ENCODE peak calls at places on chromosome 22, in four cellular contexts. One of them, this sample, is unnamed.

GRCh38 chr22:37283393-37283937 is 1.2 kb downstream of the CYTH4 start:
- DNase-seq in GM12878: no peak
- DNase-seq in HepG2: no peak
- DNase-seq in K562: no peak
- DNase-seq in this sample: no peak

GRCh38 chr22:31342389-31343125 is 3.6 kb downstream of the PATZ1 start:
- DNase-seq in GM12878: no peak
- DNase-seq in HepG2: no peak
- DNase-seq in K562: no peak
- DNase-seq in this sample: no peak

GRCh38 chr22:24325105-24325757 is 54.6 kb downstream of the SPECC1L start:
- DNase-seq in GM12878: peak
- DNase-seq in HepG2: peak
- DNase-seq in K562: peak
- DNase-seq in this sample: peak

GRCh38 chr22:28018461-28018927 is 99.4 kb upstream of the PITPNB start:
- DNase-seq in GM12878: no peak
- DNase-seq in HepG2: no peak
- DNase-seq in K562: no peak
- DNase-seq in this sample: no peak

GRCh38 chr22:46984751-46985506 is 222.5 kb downstream of the TBC1D22A start:
- DNase-seq in GM12878: no peak
- DNase-seq in HepG2: no peak
- DNase-seq in K562: no peak
- DNase-seq in this sample: no peak

GRCh38 chr22:27896251-27896650 is 22.8 kb downstream of the PITPNB start:
- DNase-seq in GM12878: peak
- DNase-seq in HepG2: no peak
- DNase-seq in K562: no peak
- DNase-seq in this sample: no peak

GRCh38 chr22:26031641-26032040 is 137.6 kb upstream of the SEZ6L start:
- DNase-seq in GM12878: no peak
- DNase-seq in HepG2: no peak
- DNase-seq in K562: no peak
- DNase-seq in this sample: no peak

GRCh38 chr22:20882855-20883254 is 24.0 kb downstream of the SNAP29 start:
- DNase-seq in GM12878: no peak
- DNase-seq in HepG2: no peak
- DNase-seq in K562: no peak
- DNase-seq in this sample: no peak

GRCh38 chr22:19287076-19287724 is 4.3 kb downstream of the CLTCL1 start:
- DNase-seq in GM12878: no peak
- DNase-seq in HepG2: no peak
- DNase-seq in K562: no peak
- DNase-seq in this sample: no peak

GRCh38 chr22:36081023-36081431 is 52.4 kb upstream of the RBFOX2 start:
- DNase-seq in GM12878: no peak
- DNase-seq in HepG2: no peak
- DNase-seq in K562: no peak
- DNase-seq in this sample: no peak

GRCh38 chr22:39966522-39966921 is 6.3 kb downstream of the TMA7B start:
- DNase-seq in GM12878: no peak
- DNase-seq in HepG2: no peak
- DNase-seq in K562: no peak
- DNase-seq in this sample: no peak

GRCh38 chr22:42769574-42770447 is 49.1 kb upstream of the A4GALT start:
- DNase-seq in GM12878: peak
- DNase-seq in HepG2: no peak
- DNase-seq in K562: peak
- DNase-seq in this sample: no peak

GRCh38 chr22:38177926-38178604 is 3.6 kb downstream of the PLA2G6 start:
- DNase-seq in GM12878: no peak
- DNase-seq in HepG2: peak
- DNase-seq in K562: peak
- DNase-seq in this sample: peak

DNA sequence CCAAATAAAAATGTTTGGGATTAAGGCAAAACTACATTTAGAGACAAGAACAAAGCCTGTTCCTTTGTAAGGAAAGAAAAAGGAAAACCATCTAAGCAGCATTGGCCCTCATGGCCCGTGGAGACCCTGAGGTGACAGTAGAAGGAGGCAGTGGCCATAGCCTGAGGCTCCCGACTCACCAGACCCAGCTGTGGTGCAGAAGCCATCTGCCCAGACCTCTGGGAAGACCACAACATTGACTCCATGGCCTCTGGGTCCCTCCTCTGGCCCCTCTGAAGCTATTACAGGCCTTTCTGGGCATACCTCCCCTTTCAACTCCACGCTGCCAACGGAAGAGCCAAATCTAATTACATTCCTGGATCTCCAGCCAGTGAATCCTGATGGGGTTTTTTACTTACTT is 6.4 kb downstream of the PRAME start:
- DNase-seq in GM12878: no peak
- DNase-seq in HepG2: peak
- DNase-seq in K562: peak
- DNase-seq in this sample: no peak
- TF ChIP-seq FOXK2 in GM12878: no peak
- TF ChIP-seq FOXK2 in HepG2: no peak
- TF ChIP-seq FOXK2 in K562: no peak
- TF ChIP-seq FOXK2 in this sample: no peak

DNA sequence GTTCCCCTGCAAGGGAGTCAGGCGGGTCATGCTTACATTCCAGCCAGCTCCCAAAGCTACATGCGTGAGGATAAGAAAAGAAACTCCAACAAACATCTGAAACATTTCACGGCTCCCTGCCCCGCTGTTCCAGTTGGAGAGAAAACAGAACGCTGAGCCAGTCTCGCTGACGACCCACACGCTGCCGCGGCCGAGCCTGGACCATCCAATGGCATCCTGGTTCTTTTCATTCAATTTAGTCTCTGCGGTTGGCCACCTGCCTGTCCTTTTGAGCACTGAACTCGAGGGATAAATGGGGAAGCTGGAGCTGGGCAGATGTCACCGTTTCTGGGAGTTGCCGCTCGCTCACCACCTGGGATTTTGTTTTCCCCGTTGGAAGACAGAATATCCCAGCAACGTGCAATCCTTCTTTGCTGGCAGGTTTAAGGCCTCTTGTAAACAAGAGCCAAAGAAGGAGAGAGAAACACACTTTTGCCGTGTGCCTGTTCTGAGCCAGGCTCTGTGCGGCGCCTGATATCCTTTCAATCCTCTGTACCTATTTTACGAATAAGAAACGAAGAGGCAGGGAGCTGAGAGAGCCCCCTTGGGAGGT is 45.3 kb upstream of the SHISAL1 start:
- DNase-seq in GM12878: no peak
- DNase-seq in HepG2: no peak
- DNase-seq in K562: no peak
- DNase-seq in this sample: no peak
- TF ChIP-seq SP1 in GM12878: no peak
- TF ChIP-seq SP1 in HepG2: no peak
- TF ChIP-seq SP1 in K562: no peak
- TF ChIP-seq SP1 in this sample: no peak

DNA sequence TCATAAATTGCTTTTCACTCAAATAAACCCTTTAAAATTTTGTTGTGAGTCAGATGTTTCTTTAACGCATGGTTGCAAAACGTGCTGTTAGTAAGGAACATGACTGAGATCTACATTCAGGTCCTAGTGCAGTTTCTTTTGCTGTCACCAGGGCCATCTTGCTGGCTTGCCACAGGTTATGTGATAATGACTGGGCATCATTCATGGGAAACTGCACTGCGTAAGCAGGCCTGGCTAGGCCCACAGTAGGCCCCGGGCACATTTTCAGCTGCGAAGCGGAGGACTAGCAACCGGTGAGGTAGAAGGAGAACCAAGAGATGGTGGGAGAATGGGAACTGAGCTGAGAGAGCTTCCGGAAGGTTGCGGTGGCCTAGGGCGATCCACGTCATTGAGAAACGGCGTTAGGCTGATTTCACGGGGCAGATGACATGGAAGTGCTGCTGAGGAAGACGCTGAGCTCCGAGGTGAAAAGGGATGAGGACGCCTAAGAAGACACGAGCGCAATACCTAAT is 3.2 kb upstream of the KLHDC7B start:
- DNase-seq in GM12878: peak
- DNase-seq in HepG2: no peak
- DNase-seq in K562: no peak
- DNase-seq in this sample: no peak
- TF ChIP-seq FOXK2 in GM12878: no peak
- TF ChIP-seq FOXK2 in HepG2: no peak
- TF ChIP-seq FOXK2 in K562: no peak
- TF ChIP-seq FOXK2 in this sample: no peak

GRCh38 chr22:34102633-34103032 is 182.4 kb upstream of the LARGE1 start:
- DNase-seq in GM12878: no peak
- DNase-seq in HepG2: no peak
- DNase-seq in K562: no peak
- DNase-seq in this sample: no peak
- TF ChIP-seq SP1 in GM12878: no peak
- TF ChIP-seq SP1 in HepG2: no peak
- TF ChIP-seq SP1 in K562: no peak
- TF ChIP-seq SP1 in this sample: no peak